ENCODE peak calls at places on chromosomes 3 and 15, in nine cellular contexts. I is AG04449, Z is tibial artery, E is thoracic aorta, A is GM06990, D is GM23248, J is cardiac muscle cell, O is mesendoderm, X is body of pancreas. L is an unnamed sample.

GRCh38 chr3:98322101-98322500 is 31.6 kb upstream of the OR5K4 start:
- DNase-seq in E (no peak), O (no peak), I (no peak), X (no peak), A (no peak), D (no peak), J (no peak), Z (no peak), L (no peak)

GRCh38 chr3:156787926-156788663 is 38.1 kb upstream of the LEKR1 start:
- DNase-seq in O (peak), Z (no peak), A (no peak), X (no peak), D (peak), E (no peak), I (peak), J (no peak), L (no peak)

GRCh38 chr3:8851703-8852102 is 82.3 kb upstream of the OXTR start:
- DNase-seq in O (no peak), E (no peak), I (no peak), X (no peak), J (no peak), Z (no peak), D (peak), A (no peak), L (no peak)

GRCh38 chr3:3189102-3189727 is 9.7 kb upstream of the CRBN start:
- DNase-seq in D (no peak), J (no peak), A (no peak), O (no peak), E (no peak), Z (no peak), I (no peak), X (no peak), L (no peak)

GRCh38 chr15:79136434-79137046 is 46.0 kb upstream of the RASGRF1 start:
- DNase-seq in E (no peak), X (no peak), Z (no peak), O (peak), I (no peak), D (no peak), A (no peak), J (no peak), L (no peak)

GRCh38 chr15:34986326-34987181 is 1.5 kb downstream of the ZNF770 start:
- DNase-seq in Z (no peak), E (no peak), D (peak), I (no peak), A (no peak), X (no peak), J (peak), O (no peak), L (no peak)

GRCh38 chr3:52931328-52931727 is 34.0 kb upstream of the STIMATE start:
- DNase-seq in O (no peak), I (no peak), Z (no peak), A (no peak), X (no peak), E (no peak), J (no peak), D (no peak), L (no peak)

GRCh38 chr3:48423883-48424695 is 5.8 kb downstream of the PLXNB1 start:
- DNase-seq in I (no peak), D (no peak), X (no peak), E (no peak), J (no peak), A (no peak), O (no peak), Z (no peak), L (no peak)

GRCh38 chr3:108486910-108487309 is 23.5 kb downstream of the MYH15 start:
- DNase-seq in E (no peak), A (no peak), Z (no peak), J (peak), O (no peak), X (no peak), I (no peak), D (peak), L (peak)

GRCh38 chr3:140292154-140292553 is 357.2 kb downstream of the CLSTN2 start:
- DNase-seq in X (no peak), D (peak), O (no peak), A (no peak), Z (no peak), E (no peak), J (no peak), I (no peak), L (no peak)

GRCh38 chr3:43138488-43139231 is 32.8 kb upstream of the POMGNT2 start:
- DNase-seq in E (no peak), J (no peak), O (no peak), Z (no peak), X (no peak), I (no peak), A (no peak), D (no peak), L (no peak)

GRCh38 chr3:129606522-129607390 is at the start of gene PLXND1:
- DNase-seq in Z (peak), X (peak), E (no peak), D (peak), A (no peak), O (peak), I (no peak), J (peak), L (peak)

GRCh38 chr3:134445631-134446030 is 40.2 kb downstream of the ANAPC13 start:
- DNase-seq in J (no peak), A (no peak), D (peak), Z (peak), I (peak), X (no peak), E (no peak), O (no peak), L (peak)

GRCh38 chr15:77002436-77002835 is 7.5 kb downstream of the PSTPIP1 start:
- DNase-seq in O (no peak), E (no peak), X (no peak), D (no peak), A (no peak), J (no peak), I (no peak), Z (no peak), L (no peak)

GRCh38 chr15:85501574-85501973 is 121.2 kb downstream of the AKAP13 start:
- DNase-seq in O (no peak), E (no peak), J (no peak), Z (no peak), D (peak), X (no peak), A (no peak), I (no peak), L (no peak)

GRCh38 chr3:71069797-71070196 is 513.7 kb downstream of the FOXP1 start:
- DNase-seq in O (peak), E (peak), A (no peak), Z (peak), J (peak), I (no peak), D (peak), X (peak), L (peak)

GRCh38 chr15:55823699-55824098 is 80.7 kb upstream of the PRTG start:
- DNase-seq in D (peak), O (no peak), X (no peak), Z (no peak), E (no peak), A (no peak), J (no peak), I (no peak), L (no peak)

GRCh38 chr15:65189102-65189740 is 4.1 kb upstream of the CLPX start:
- DNase-seq in X (no peak), I (no peak), J (peak), E (no peak), D (peak), A (peak), Z (no peak), O (peak), L (no peak)

GRCh38 chr15:78681306-78682012 is 40.4 kb upstream of the CHRNB4 start:
- DNase-seq in O (peak), Z (no peak), I (no peak), X (no peak), E (no peak), D (no peak), J (no peak), A (no peak), L (no peak)

GRCh38 chr3:25588441-25589103 is 76.1 kb downstream of the TOP2B start:
- DNase-seq in X (no peak), E (no peak), I (no peak), O (no peak), D (no peak), A (no peak), J (no peak), Z (no peak), L (no peak)

GRCh38 chr15:33194237-33194636 is 277 bp downstream of the FMN1 start:
- DNase-seq in J (no peak), I (no peak), A (no peak), Z (no peak), D (peak), E (no peak), X (no peak), O (no peak), L (no peak)

GRCh38 chr3:138946554-138947302 is at the start of the genes FOXL2 and FOXL2NB:
- DNase-seq in A (no peak), I (peak), O (peak), X (peak), D (peak), Z (no peak), J (peak), E (no peak), L (peak)

GRCh38 chr3:180690061-180690460 is 10.8 kb upstream of the CCDC39 start:
- DNase-seq in D (peak), O (no peak), X (no peak), J (no peak), I (no peak), E (no peak), A (no peak), Z (no peak), L (no peak)

GRCh38 chr3:61805510-61806080 is 244.2 kb downstream of the PTPRG start:
- DNase-seq in E (no peak), D (peak), A (no peak), Z (no peak), J (no peak), O (no peak), X (no peak), I (no peak), L (no peak)

GRCh38 chr3:11637901-11638668 is 5.6 kb downstream of the VGLL4 start:
- DNase-seq in D (peak), I (peak), O (peak), E (no peak), X (no peak), Z (no peak), J (no peak), A (no peak), L (no peak)

GRCh38 chr15:77181305-77182074 is 110.6 kb upstream of the TSPAN3 start:
- DNase-seq in D (no peak), E (no peak), O (no peak), A (peak), I (no peak), X (no peak), J (no peak), Z (no peak), L (no peak)

GRCh38 chr3:65888980-65889706 is 149.6 kb downstream of the MAGI1 start:
- DNase-seq in O (peak), J (no peak), Z (no peak), A (peak), E (peak), I (peak), D (peak), X (no peak), L (peak)

GRCh38 chr15:41562784-41563198 is 3.8 kb downstream of the TYRO3 start:
- DNase-seq in I (no peak), X (no peak), Z (no peak), D (no peak), J (no peak), A (no peak), E (no peak), O (no peak), L (no peak)

GRCh38 chr3:24579008-24579407 is 84.4 kb upstream of the THRB start:
- DNase-seq in D (no peak), O (peak), J (no peak), Z (no peak), I (no peak), X (no peak), A (no peak), E (no peak), L (no peak)

GRCh38 chr3:114408763-114409162 is 114.9 kb downstream of the TIGIT start:
- DNase-seq in Z (no peak), X (peak), O (peak), E (no peak), D (peak), I (no peak), J (no peak), A (no peak), L (no peak)

GRCh38 chr15:31158858-31159569 is 57.5 kb upstream of the TRPM1 start:
- DNase-seq in E (no peak), D (no peak), A (no peak), O (peak), X (peak), I (no peak), Z (no peak), J (no peak), L (peak)

GRCh38 chr3:106734712-106735111 is 642.5 kb upstream of the CCDC54 start:
- DNase-seq in O (no peak), X (no peak), Z (no peak), J (no peak), I (no peak), E (no peak), A (no peak), D (no peak), L (no peak)

GRCh38 chr3:31724681-31725080 is 192.0 kb downstream of the STT3B start:
- DNase-seq in J (no peak), I (no peak), X (no peak), O (peak), Z (no peak), E (no peak), A (no peak), D (peak), L (no peak)

GRCh38 chr3:50303038-50303815 is at the start of gene HYAL1:
- DNase-seq in O (peak), D (no peak), Z (no peak), E (no peak), A (no peak), X (peak), J (peak), I (no peak), L (peak)

GRCh38 chr15:40942337-40942854 is 10.9 kb upstream of the CHAC1 start:
- DNase-seq in Z (no peak), X (no peak), I (no peak), A (no peak), D (peak), O (peak), E (no peak), J (no peak), L (no peak)

GRCh38 chr15:75809986-75810750 is 33.1 kb upstream of the UBE2Q2 start:
- DNase-seq in Z (no peak), O (peak), I (no peak), X (peak), D (peak), A (no peak), J (peak), E (no peak), L (no peak)

DNA sequence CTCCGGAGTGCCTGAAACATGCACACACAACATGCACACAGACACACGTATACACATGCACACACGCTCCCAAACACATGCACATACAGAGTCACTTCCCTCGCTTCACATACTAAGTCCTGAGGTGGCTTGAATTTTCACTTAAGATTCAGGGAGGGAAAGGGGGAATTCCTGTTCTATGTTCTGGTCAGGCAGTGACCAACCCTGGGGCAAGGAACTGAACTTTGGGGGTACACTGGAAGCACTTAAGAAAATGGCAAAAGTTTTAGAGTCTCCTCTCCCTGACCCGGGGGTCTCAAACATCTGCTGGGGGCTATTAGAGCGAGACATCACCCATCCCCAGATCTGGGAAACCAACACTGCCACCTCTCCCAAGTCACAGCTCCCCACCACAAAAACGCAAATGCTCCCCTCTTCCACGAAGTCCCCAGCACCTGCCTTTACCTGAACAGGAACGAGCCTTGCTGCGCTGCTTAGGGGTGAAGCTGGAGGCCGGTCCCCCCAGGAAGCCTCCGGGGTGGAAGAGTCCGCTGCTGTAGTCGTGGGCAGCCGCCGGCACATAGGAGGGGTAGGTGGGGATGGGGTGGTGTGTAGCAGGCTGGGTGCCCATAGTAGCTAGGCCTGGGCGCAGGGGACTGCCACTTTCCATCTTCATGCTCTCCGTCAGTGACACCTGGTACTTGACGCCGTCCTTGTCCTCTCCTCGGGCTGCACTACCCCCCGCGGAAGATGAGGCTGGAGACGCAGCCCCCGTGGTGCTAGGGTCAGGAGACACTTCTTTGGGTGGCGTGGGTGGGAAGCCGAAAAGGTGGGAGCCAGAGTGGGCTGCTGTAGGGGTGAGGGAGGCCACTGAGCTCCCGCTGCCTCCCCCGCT is 7.5 kb downstream of the GATA2 start:
- DNase-seq in Z (no peak), J (no peak), I (no peak), X (no peak), E (no peak), A (no peak), D (peak), O (no peak), L (no peak)
- H3K4me3 ChIP-seq in Z (peak), J (peak), I (peak), X (no peak), E (peak), A (no peak), D (peak), O (no peak), L (peak)

DNA sequence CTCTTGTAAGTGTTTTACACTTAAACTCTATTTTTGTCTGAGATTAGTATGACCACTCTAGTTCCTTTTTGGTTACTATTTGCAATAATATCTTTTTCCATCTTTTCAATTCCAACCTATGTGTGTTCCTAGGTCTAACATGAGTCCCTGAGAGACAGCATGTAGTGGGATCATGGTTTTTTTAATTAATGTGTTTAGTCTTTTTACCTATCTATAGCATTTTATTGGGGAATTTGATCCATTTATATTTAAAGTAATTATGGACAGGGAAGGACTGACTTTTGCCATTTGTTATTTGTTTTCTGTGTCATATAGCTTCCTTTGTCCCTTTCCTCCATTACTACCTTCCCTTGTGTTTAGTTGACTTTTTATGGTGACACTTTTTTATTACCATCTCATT is 21.7 kb downstream of the TNFSF10 start:
- DNase-seq in A (no peak), X (no peak), J (no peak), O (no peak), Z (no peak), D (no peak), I (no peak), E (no peak), L (no peak)
- H3K4me3 ChIP-seq in A (no peak), X (no peak), J (no peak), O (no peak), Z (no peak), D (no peak), I (no peak), E (no peak), L (no peak)

GRCh38 chr3:177358968-177359600 is 161.8 kb upstream of the TBL1XR1 start:
- DNase-seq in Z (peak), I (no peak), J (peak), E (no peak), O (peak), X (peak), A (peak), D (peak), L (peak)
- H3K4me3 ChIP-seq in Z (peak), I (no peak), J (peak), E (peak), O (no peak), X (no peak), A (peak), D (peak), L (no peak)

GRCh38 chr3:22980346-22980745 is 222.8 kb upstream of the UBE2E2 start:
- DNase-seq in J (peak), D (no peak), Z (no peak), E (no peak), O (peak), I (no peak), A (no peak), X (no peak), L (no peak)
- H3K4me3 ChIP-seq in J (no peak), D (no peak), Z (no peak), E (no peak), O (no peak), I (no peak), A (no peak), X (no peak), L (no peak)

GRCh38 chr3:20484126-20484525 is 298.1 kb upstream of the SGO1 start:
- DNase-seq in D (no peak), I (no peak), J (no peak), E (no peak), O (no peak), X (no peak), A (no peak), Z (no peak), L (no peak)
- H3K4me3 ChIP-seq in D (no peak), I (no peak), J (no peak), E (no peak), O (no peak), X (no peak), A (no peak), Z (no peak), L (no peak)